ENCODE peak calls at places on chromosomes 6 and 20, in four cellular contexts. C is T-helper 1 cell; A is stimulated activated CD4-positive, alpha-beta T cell treated with anti-CD3 and anti-CD28 coated beads, Interleukin-4, amount 100 ng/mL, for 1 hour; U is H7. Q is an unnamed sample.

GRCh38 chr6:137571854-137572253 is 77.7 kb upstream of the OLIG3 start:
- DNase-seq in C (peak), A (peak), U (no peak), Q (peak)

GRCh38 chr20:60695223-60695622 is 556.8 kb upstream of the CDH4 start:
- DNase-seq in C (no peak), A (peak), U (no peak), Q (no peak)

GRCh38 chr6:55033021-55033546 is 141.2 kb upstream of the HCRTR2 start:
- DNase-seq in C (no peak), A (no peak), U (no peak), Q (no peak)

GRCh38 chr6:25279748-25280616 is 808 bp downstream of the CARMIL1 start:
- DNase-seq in C (no peak), A (peak), U (peak), Q (peak)

GRCh38 chr6:351867-352289 is 39.7 kb upstream of the IRF4 start:
- DNase-seq in C (no peak), A (no peak), U (no peak), Q (peak)

GRCh38 chr6:143596857-143597256 is 80.9 kb upstream of the PHACTR2 start:
- DNase-seq in C (no peak), A (no peak), U (no peak), Q (peak)

GRCh38 chr6:33172307-33173227 is 19.7 kb downstream of the COL11A2 start:
- DNase-seq in C (no peak), A (no peak), U (peak), Q (peak)

GRCh38 chr6:169640347-169640972 is 61.4 kb downstream of the WDR27 start:
- DNase-seq in C (no peak), A (no peak), U (no peak), Q (no peak)

GRCh38 chr6:146593978-146594377 is 4.8 kb upstream of the ADGB start:
- DNase-seq in C (no peak), A (no peak), U (no peak), Q (no peak)

GRCh38 chr6:7166410-7167293 is 58.9 kb downstream of the RREB1 start:
- DNase-seq in C (no peak), A (no peak), U (no peak), Q (no peak)

GRCh38 chr6:143700684-143701342 is 23.0 kb downstream of the PHACTR2 start:
- DNase-seq in C (no peak), A (no peak), U (no peak), Q (no peak)

GRCh38 chr6:163554663-163555062 is 140.1 kb downstream of the QKI start:
- DNase-seq in C (peak), A (peak), U (peak), Q (peak)

GRCh38 chr6:154466139-154466538 is 44.3 kb downstream of the CNKSR3 start:
- DNase-seq in C (no peak), A (no peak), U (no peak), Q (no peak)

GRCh38 chr6:158284340-158285210 is 27.7 kb upstream of the TULP4 start:
- DNase-seq in C (no peak), A (no peak), U (peak), Q (peak)

GRCh38 chr6:124859366-124859765 is 102.9 kb upstream of the RNF217 start:
- DNase-seq in C (no peak), A (no peak), U (no peak), Q (no peak)

GRCh38 chr6:54846243-54846856 is at the start of gene FAM83B:
- DNase-seq in C (no peak), A (no peak), U (peak), Q (peak)

GRCh38 chr6:722608-723007 is 29.7 kb upstream of the EXOC2 start:
- DNase-seq in C (no peak), A (no peak), U (no peak), Q (no peak)

GRCh38 chr6:30847421-30847970 is 36.8 kb upstream of the DDR1 start:
- DNase-seq in C (no peak), A (no peak), U (no peak), Q (peak)

GRCh38 chr6:18538315-18538714 is 151.2 kb downstream of the RNF144B start:
- DNase-seq in C (no peak), A (no peak), U (no peak), Q (no peak)

GRCh38 chr20:62201173-62202082 is 18.6 kb downstream of the MTG2 start:
- DNase-seq in C (no peak), A (no peak), U (no peak), Q (no peak)

GRCh38 chr20:61299088-61299487 is 47.0 kb downstream of the CDH4 start:
- DNase-seq in C (no peak), A (no peak), U (peak), Q (no peak)

GRCh38 chr20:21808139-21808538 is 102.7 kb downstream of the PAX1 start:
- DNase-seq in C (no peak), A (no peak), U (no peak), Q (no peak)

GRCh38 chr20:11511816-11512215 is 405.9 kb upstream of the BTBD3 start:
- DNase-seq in C (no peak), A (no peak), U (no peak), Q (no peak)

GRCh38 chr6:123430966-123431365 is 205.8 kb downstream of the TRDN start:
- DNase-seq in C (no peak), A (no peak), U (no peak), Q (no peak)

GRCh38 chr6:100462990-100463684 is 1.6 kb downstream of the SIM1 start:
- DNase-seq in C (no peak), A (no peak), U (peak), Q (peak)

GRCh38 chr20:56909918-56910714 is 281.0 kb downstream of the TFAP2C start:
- DNase-seq in C (no peak), A (no peak), U (no peak), Q (no peak)

GRCh38 chr6:18343741-18344140 is 43.4 kb upstream of the RNF144B start:
- DNase-seq in C (no peak), A (no peak), U (no peak), Q (no peak)

GRCh38 chr6:121549741-121550140 is 114.3 kb downstream of the GJA1 start:
- DNase-seq in C (no peak), A (no peak), U (no peak), Q (no peak)

GRCh38 chr20:1375515-1375914 is 17.3 kb downstream of the FKBP1A start:
- DNase-seq in C (no peak), A (no peak), U (no peak), Q (no peak)

GRCh38 chr20:34112600-34113061 is 588 bp upstream of the EIF2S2 start:
- DNase-seq in C (no peak), A (peak), U (peak), Q (peak)

GRCh38 chr20:57810511-57811372 is 100.9 kb upstream of the PMEPA1 start:
- DNase-seq in C (no peak), A (no peak), U (no peak), Q (peak)

GRCh38 chr20:52490715-52491430 is 299.3 kb upstream of the ZFP64 start:
- DNase-seq in C (no peak), A (no peak), U (no peak), Q (no peak)

GRCh38 chr6:139891471-139891870 is 517.0 kb upstream of the CITED2 start:
- DNase-seq in C (no peak), A (no peak), U (no peak), Q (no peak)

GRCh38 chr20:1623501-1624250 is 3.9 kb upstream of the SIRPB1 start:
- DNase-seq in C (no peak), A (no peak), U (no peak), Q (no peak)

GRCh38 chr20:61959301-61959700 is 106.4 kb downstream of the TAF4 start:
- DNase-seq in C (no peak), A (no peak), U (peak), Q (peak)

GRCh38 chr6:11727995-11728961 is 50.3 kb downstream of the ADTRP start:
- DNase-seq in C (no peak), A (peak), U (no peak), Q (no peak)

GRCh38 chr6:145352382-145353080 is 382.8 kb downstream of the EPM2A start:
- DNase-seq in C (no peak), A (no peak), U (no peak), Q (peak)

GRCh38 chr20:62874745-62875344 is 13.2 kb upstream of the TCFL5 start:
- DNase-seq in C (no peak), A (no peak), U (peak), Q (no peak)

GRCh38 chr20:46592580-46593362 is 42.3 kb upstream of the OCSTAMP start:
- DNase-seq in C (no peak), A (peak), U (peak), Q (peak)